ENCODE peak calls at places on chromosomes 2 and 18, in seven cellular contexts. V is dorsolateral prefrontal cortex, Y is MCF 10A, J is Calu3, M is WTC11, S is breast epithelium, N is adrenal gland. W is an unnamed sample.

GRCh38 chr2:220104871-220105351 is 477.5 kb downstream of the SLC4A3 start:
- DNase-seq in V (no peak), Y (peak; percentile 52), J (peak; percentile 32), M (peak; percentile 12), S (no peak), N (no peak), W (no peak)

GRCh38 chr2:161625314-161625919 is 1.2 kb downstream of the SLC4A10 start:
- DNase-seq in V (peak; percentile 76), Y (no peak), J (no peak), M (peak; percentile 66), S (no peak), N (no peak), W (no peak)

GRCh38 chr2:45128580-45128997 is 119.3 kb upstream of the SIX2 start:
- DNase-seq in V (no peak), Y (peak; percentile 98), J (peak; percentile 64), M (no peak), S (no peak), N (peak; percentile 71), W (no peak)

GRCh38 chr18:59416818-59417217 is 57.8 kb upstream of the LMAN1 start:
- DNase-seq in V (no peak), Y (no peak), J (no peak), M (no peak), S (no peak), N (no peak), W (no peak)

GRCh38 chr2:163011035-163011434 is 172.5 kb upstream of the KCNH7 start:
- DNase-seq in V (no peak), Y (no peak), J (no peak), M (no peak), S (no peak), N (no peak), W (no peak)

GRCh38 chr2:171086352-171087290 is 74.1 kb downstream of the TLK1 start:
- DNase-seq in V (no peak), Y (peak; percentile 58), J (peak; percentile 32), M (peak; percentile 62), S (no peak), N (peak; percentile 58), W (peak; percentile 23)

GRCh38 chr2:150787353-150788098 is 300.1 kb upstream of the RND3 start:
- DNase-seq in V (no peak), Y (no peak), J (no peak), M (no peak), S (no peak), N (no peak), W (no peak)

GRCh38 chr2:156329922-156330726 is 2.4 kb downstream of the NR4A2 start:
- DNase-seq in V (no peak), Y (no peak), J (no peak), M (no peak), S (no peak), N (no peak), W (peak; percentile 34)

GRCh38 chr2:205695460-205695979 is 13.2 kb downstream of the NRP2 start:
- DNase-seq in V (no peak), Y (peak; percentile 46), J (no peak), M (no peak), S (no peak), N (no peak), W (no peak)

GRCh38 chr2:127381762-127382161 is 6.0 kb downstream of the MAP3K2 start:
- DNase-seq in V (no peak), Y (no peak), J (no peak), M (no peak), S (no peak), N (no peak), W (no peak)

GRCh38 chr2:109376115-109376514 is 237.7 kb downstream of the SEPTIN10 start:
- DNase-seq in V (peak; percentile 41), Y (no peak), J (no peak), M (no peak), S (peak; percentile 25), N (no peak), W (no peak)

GRCh38 chr18:62982600-62983251 is 267.4 kb downstream of the PHLPP1 start:
- DNase-seq in V (peak; percentile 64), Y (peak; percentile 71), J (peak; percentile 74), M (peak; percentile 61), S (no peak), N (peak; percentile 66), W (peak; percentile 83)

GRCh38 chr18:36702398-36703010 is 126.3 kb downstream of the TPGS2 start:
- DNase-seq in V (no peak), Y (no peak), J (no peak), M (no peak), S (no peak), N (no peak), W (no peak)

GRCh38 chr18:58615150-58616132 is 13.4 kb downstream of the ALPK2 start:
- DNase-seq in V (no peak), Y (no peak), J (no peak), M (no peak), S (no peak), N (no peak), W (peak; percentile 60)

GRCh38 chr18:42141439-42141838 is 186.4 kb downstream of the PIK3C3 start:
- DNase-seq in V (no peak), Y (no peak), J (no peak), M (no peak), S (no peak), N (peak; percentile 9), W (no peak)

GRCh38 chr2:236768393-236769140 is 198.9 kb downstream of the ACKR3 start:
- DNase-seq in V (no peak), Y (peak; percentile 46), J (no peak), M (no peak), S (no peak), N (no peak), W (no peak)

GRCh38 chr2:15299904-15300528 is 261.1 kb downstream of the NBAS start:
- DNase-seq in V (no peak), Y (no peak), J (no peak), M (no peak), S (no peak), N (no peak), W (no peak)

GRCh38 chr2:10004836-10005235 is 38.5 kb upstream of the KLF11 start:
- DNase-seq in V (no peak), Y (no peak), J (no peak), M (no peak), S (no peak), N (no peak), W (no peak)

GRCh38 chr2:10007440-10007839 is 35.9 kb upstream of the KLF11 start:
- DNase-seq in V (no peak), Y (no peak), J (no peak), M (no peak), S (no peak), N (no peak), W (no peak)

GRCh38 chr2:10005461-10005860 is 37.9 kb upstream of the KLF11 start:
- DNase-seq in V (no peak), Y (no peak), J (no peak), M (no peak), S (no peak), N (no peak), W (no peak)

GRCh38 chr2:10007921-10008808 is 35.2 kb upstream of the KLF11 start:
- DNase-seq in V (peak; percentile 19), Y (no peak), J (no peak), M (no peak), S (peak; percentile 10), N (no peak), W (no peak)

DNA sequence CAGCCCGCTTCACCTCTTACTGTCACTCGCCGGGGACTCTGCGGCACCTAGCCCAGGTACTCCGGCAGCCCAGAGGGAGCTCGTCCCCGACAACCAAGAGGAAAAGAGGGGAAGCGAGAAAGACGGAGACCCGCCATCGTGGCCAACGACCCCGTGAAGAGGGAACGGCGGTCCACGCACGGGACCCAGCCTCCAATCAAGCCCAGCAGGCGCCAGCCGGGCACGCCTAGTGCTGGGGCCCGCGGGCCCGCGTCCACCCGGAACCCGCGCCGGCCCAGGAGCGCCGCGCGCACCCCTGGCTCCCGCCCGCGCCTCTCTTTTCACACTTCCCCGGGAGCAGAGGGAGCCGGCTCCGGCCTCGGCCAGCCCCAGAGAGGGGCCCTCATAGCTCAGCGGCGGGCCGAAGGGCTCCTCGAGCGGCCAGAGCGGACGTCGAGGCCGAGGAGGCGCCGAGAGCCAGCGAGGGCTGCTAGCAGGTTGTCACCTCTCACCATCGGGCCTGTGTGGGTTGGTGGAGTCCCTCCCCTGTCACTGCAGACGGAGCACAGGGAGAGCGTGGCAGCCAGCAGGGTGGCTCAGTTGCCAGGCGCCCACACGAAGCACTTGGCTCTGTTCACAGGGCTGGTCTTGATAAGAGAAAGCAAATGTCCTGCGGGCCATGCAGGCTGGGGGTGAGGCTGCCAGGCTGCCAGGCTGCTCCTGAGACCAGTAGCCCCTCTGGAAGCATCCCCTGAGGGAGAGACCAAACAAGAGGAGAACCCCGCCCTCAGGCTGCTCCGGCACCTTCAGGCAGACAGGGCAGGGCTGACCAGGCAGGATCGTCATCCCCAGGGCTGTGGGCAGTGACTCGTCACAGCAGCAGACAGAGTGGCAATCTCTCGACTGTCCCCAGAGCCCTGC is 36.9 kb upstream of the KLF11 start:
- DNase-seq in V (no peak), Y (no peak), J (no peak), M (no peak), S (no peak), N (peak; percentile 74), W (no peak)
- TF ChIP-seq CTCF in V (no peak), Y (no peak), J (no peak), M (no peak), S (no peak), N (no peak), W (no peak)

DNA sequence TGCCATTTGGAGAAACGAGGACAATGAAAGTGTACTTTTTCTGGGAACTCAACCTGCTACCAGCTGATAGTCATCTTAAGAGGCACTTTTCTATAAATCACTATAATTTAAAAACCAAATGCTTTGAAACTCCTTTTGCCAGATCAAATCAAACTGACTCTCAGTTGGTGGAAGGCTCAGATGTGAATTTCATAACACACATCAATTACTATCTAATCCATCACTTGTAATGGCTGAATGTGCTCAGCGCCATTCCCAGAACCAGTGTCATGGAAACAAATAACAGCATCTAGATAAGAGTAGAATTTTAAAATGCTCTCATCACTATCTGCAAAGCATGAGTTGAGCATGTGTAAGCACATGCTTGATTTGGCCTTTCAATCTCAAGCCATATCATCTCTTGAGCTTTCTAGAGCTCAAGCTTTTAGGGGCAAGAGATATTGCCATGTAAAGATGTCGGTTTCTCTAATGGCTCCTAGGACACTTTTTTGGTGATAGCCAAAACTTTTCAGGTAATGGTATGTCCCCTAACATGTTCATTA is 223.1 kb upstream of the ACVR2A start:
- DNase-seq in V (no peak), Y (no peak), J (no peak), M (no peak), S (no peak), N (no peak), W (no peak)
- TF ChIP-seq CTCF in V (no peak), Y (no peak), J (no peak), M (no peak), S (no peak), N (no peak), W (no peak)

GRCh38 chr18:76530846-76531245 is 35.8 kb upstream of the ZNF516 start:
- DNase-seq in V (no peak), Y (no peak), J (no peak), M (no peak), S (no peak), N (no peak), W (no peak)
- TF ChIP-seq CTCF in V (no peak), Y (no peak), J (no peak), M (no peak), S (no peak), N (no peak), W (no peak)

DNA sequence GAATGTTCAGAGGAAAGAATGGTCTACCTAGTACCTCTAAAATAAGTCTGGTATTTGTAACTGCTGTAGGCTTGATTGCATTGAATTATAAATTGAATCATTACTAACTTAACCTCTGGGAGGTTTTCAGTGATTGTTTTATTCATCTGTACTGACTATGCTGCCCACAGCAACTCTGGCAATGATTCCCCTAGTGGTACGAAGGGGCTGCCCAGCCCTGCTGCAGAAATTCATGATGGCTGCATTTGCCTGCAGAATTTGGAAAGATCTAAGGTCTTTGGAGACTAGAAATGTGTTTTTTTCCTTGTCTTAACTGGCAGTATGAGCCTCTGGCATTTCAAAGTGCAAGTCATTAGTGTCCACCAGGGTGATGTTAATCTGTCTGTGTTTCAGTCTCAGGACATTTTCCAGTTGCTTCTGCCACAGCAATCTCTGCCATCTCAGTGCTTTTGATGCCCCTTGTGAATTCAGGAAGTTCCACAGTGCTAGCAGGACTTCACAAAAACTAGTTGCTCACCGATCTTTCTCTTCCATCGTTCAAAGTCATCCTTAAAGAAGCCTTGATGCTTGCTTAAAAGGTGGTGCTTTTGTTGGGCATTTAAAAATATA is 13.5 kb upstream of the LRPPRC start:
- DNase-seq in V (no peak), Y (no peak), J (no peak), M (no peak), S (no peak), N (no peak), W (no peak)
- TF ChIP-seq CTCF in V (no peak), Y (no peak), J (no peak), M (no peak), S (no peak), N (no peak), W (no peak)

W was measured in GM20000.